ENCODE peak calls at places on chromosomes 4 and X, in eight cellular contexts. R, T, O, G, W, E, H and D are unnamed samples.

GRCh38 chr4:7423801-7424552 is 10.8 kb downstream of the PSAPL1 start:
- DNase-seq in R (no peak), T (no peak), O (no peak), G (peak), W (no peak), E (no peak), H (no peak), D (no peak)

GRCh38 chrX:69503835-69504625 is at the start of gene NALF2:
- DNase-seq in R (no peak), T (no peak), O (peak), G (no peak), W (peak), E (no peak), H (peak), D (no peak)

GRCh38 chrX:10098235-10098819 is 58.4 kb upstream of the CLCN4 start:
- DNase-seq in R (no peak), T (no peak), O (no peak), G (no peak), W (no peak), E (no peak), H (no peak), D (no peak)

GRCh38 chr4:19774690-19775256 is 476.9 kb upstream of the SLIT2 start:
- DNase-seq in R (no peak), T (no peak), O (no peak), G (peak), W (no peak), E (no peak), H (no peak), D (no peak)

GRCh38 chrX:41026326-41027136 is 58.7 kb upstream of the USP9X start:
- DNase-seq in R (no peak), T (no peak), O (no peak), G (no peak), W (no peak), E (no peak), H (no peak), D (no peak)

GRCh38 chrX:50579955-50580354 is 109.3 kb upstream of the DGKK start:
- DNase-seq in R (peak), T (peak), O (peak), G (no peak), W (no peak), E (peak), H (peak), D (peak)

GRCh38 chr4:66943117-66943516 is 602.2 kb downstream of the CENPC start:
- DNase-seq in R (no peak), T (no peak), O (no peak), G (no peak), W (no peak), E (no peak), H (no peak), D (no peak)

GRCh38 chr4:152697284-152698011 is 17.7 kb upstream of the TMEM154 start:
- DNase-seq in R (no peak), T (no peak), O (no peak), G (no peak), W (no peak), E (no peak), H (no peak), D (no peak)

GRCh38 chr4:86720508-86721068 is 126.5 kb downstream of the PTPN13 start:
- DNase-seq in R (no peak), T (peak), O (no peak), G (no peak), W (no peak), E (no peak), H (peak), D (no peak)

GRCh38 chrX:121504148-121504547 is 456.7 kb downstream of the GLUD2 start:
- DNase-seq in R (no peak), T (no peak), O (no peak), G (no peak), W (no peak), E (no peak), H (no peak), D (no peak)

GRCh38 chr4:86957214-86957613 is 22.4 kb downstream of the AFF1 start:
- DNase-seq in R (no peak), T (peak), O (no peak), G (no peak), W (no peak), E (peak), H (no peak), D (no peak)

GRCh38 chr4:86879641-86880040 is 12.6 kb downstream of the C4orf36 start:
- DNase-seq in R (no peak), T (no peak), O (no peak), G (no peak), W (no peak), E (no peak), H (no peak), D (peak)

GRCh38 chr4:13921805-13922204 is 294.3 kb upstream of the BOD1L1 start:
- DNase-seq in R (no peak), T (peak), O (no peak), G (no peak), W (no peak), E (peak), H (no peak), D (peak)

GRCh38 chr4:119627267-119628190 is 1.1 kb downstream of the PDE5A start:
- DNase-seq in R (peak), T (peak), O (peak), G (peak), W (peak), E (peak), H (peak), D (peak)

GRCh38 chrX:121000589-121000988 is 15.0 kb upstream of the CT47A1 start:
- DNase-seq in R (no peak), T (no peak), O (no peak), G (no peak), W (no peak), E (peak), H (peak), D (peak)

GRCh38 chr4:53987761-53988171 is 76.6 kb downstream of the CHIC2 start:
- DNase-seq in R (no peak), T (peak), O (no peak), G (no peak), W (no peak), E (peak), H (no peak), D (no peak)

GRCh38 chr4:119666653-119667091 is 38.1 kb upstream of the PDE5A start:
- DNase-seq in R (no peak), T (no peak), O (peak), G (no peak), W (no peak), E (no peak), H (peak), D (peak)

GRCh38 chrX:35787867-35788266 is 10.3 kb upstream of the MAGEB16 start:
- DNase-seq in R (no peak), T (no peak), O (no peak), G (no peak), W (no peak), E (no peak), H (no peak), D (no peak)

GRCh38 chr4:69092190-69092589 is 4.1 kb upstream of the UGT2B7 start:
- DNase-seq in R (no peak), T (no peak), O (no peak), G (no peak), W (no peak), E (no peak), H (no peak), D (no peak)